ENCODE peak calls at places on chromosome 20, in nine cellular contexts. C is heart right ventricle, X is cardiac fibroblast, V is small intestine, U is HFF-Myc, N is AG04449, Y is IMR-90, Q is fibroblast of pulmonary artery, I is cardiac muscle cell. O is an unnamed sample.

GRCh38 chr20:11012975-11013374 is 339.2 kb upstream of the JAG1 start:
- DNase-seq in C (no peak), X (peak; percentile 90), V (no peak), U (no peak), N (no peak), Y (peak; percentile 50), Q (peak; percentile 81), I (no peak), O (no peak)

GRCh38 chr20:9407805-9408421 is 106.5 kb upstream of the LAMP5 start:
- DNase-seq in C (peak; percentile 62), X (peak; percentile 81), V (peak; percentile 68), U (peak; percentile 69), N (peak; percentile 33), Y (peak; percentile 78), Q (peak; percentile 83), I (peak; percentile 72), O (peak; percentile 70)

GRCh38 chr20:56773731-56774130 is 144.6 kb downstream of the TFAP2C start:
- DNase-seq in C (no peak), X (no peak), V (no peak), U (no peak), N (no peak), Y (no peak), Q (no peak), I (no peak), O (no peak)

GRCh38 chr20:44730441-44730840 is 15.2 kb upstream of the KCNK15 start:
- DNase-seq in C (no peak), X (peak; percentile 89), V (no peak), U (peak; percentile 84), N (peak; percentile 87), Y (peak; percentile 77), Q (peak; percentile 86), I (no peak), O (no peak)

GRCh38 chr20:3158968-3159431 is 665 bp downstream of the FASTKD5 start:
- DNase-seq in C (no peak), X (peak; percentile 37), V (peak; percentile 39), U (no peak), N (no peak), Y (peak; percentile 25), Q (peak; percentile 22), I (peak; percentile 17), O (peak; percentile 17)

GRCh38 chr20:14336667-14337066 is 745 bp downstream of the FLRT3 start:
- DNase-seq in C (no peak), X (peak; percentile 22), V (peak; percentile 63), U (no peak), N (no peak), Y (peak; percentile 16), Q (peak; percentile 30), I (peak; percentile 55), O (no peak)

GRCh38 chr20:17613328-17614175 is 43.7 kb downstream of the DSTN start:
- DNase-seq in C (no peak), X (no peak), V (no peak), U (no peak), N (no peak), Y (no peak), Q (no peak), I (no peak), O (peak; percentile 2)

GRCh38 chr20:48163521-48163920 is 378.2 kb upstream of the SULF2 start:
- DNase-seq in C (no peak), X (no peak), V (no peak), U (no peak), N (no peak), Y (no peak), Q (no peak), I (no peak), O (no peak)

GRCh38 chr20:23456416-23456815 is 3.7 kb upstream of the CST11 start:
- DNase-seq in C (no peak), X (no peak), V (no peak), U (no peak), N (no peak), Y (no peak), Q (no peak), I (no peak), O (peak; percentile 75)

GRCh38 chr20:17636523-17637412 is 45.3 kb downstream of the RRBP1 start:
- DNase-seq in C (no peak), X (peak; percentile 39), V (no peak), U (no peak), N (no peak), Y (no peak), Q (no peak), I (peak; percentile 77), O (no peak)

DNA sequence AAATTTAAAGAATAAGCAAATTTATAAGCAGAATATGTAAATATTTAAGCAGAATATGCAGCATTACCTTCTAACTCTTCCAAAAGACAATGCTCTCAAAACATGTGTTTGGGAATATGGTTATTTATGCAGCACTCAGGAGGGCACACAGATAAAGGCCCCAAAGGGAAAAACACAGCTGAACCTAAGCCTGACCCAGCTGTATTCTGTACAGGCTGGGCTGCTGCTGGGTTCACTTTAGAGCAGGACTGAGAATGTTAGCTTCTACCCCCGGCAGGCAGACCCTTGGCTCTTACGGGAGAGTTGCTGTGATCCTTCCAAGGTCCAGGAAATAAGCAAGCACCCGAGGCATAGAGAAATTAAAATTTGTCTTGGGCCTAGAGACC is 37.3 kb downstream of the ABHD12 start:
- DNase-seq in C (no peak), X (no peak), V (no peak), U (no peak), N (no peak), Y (no peak), Q (no peak), I (no peak), O (no peak)
- H3K4me3 ChIP-seq in C (no peak overlapping the region), X (no peak overlapping the region), V (no peak overlapping the region), U (no peak overlapping the region), N (no peak overlapping the region), Y (no peak overlapping the region), Q (no peak overlapping the region), I (no peak overlapping the region), O (no peak overlapping the region)

DNA sequence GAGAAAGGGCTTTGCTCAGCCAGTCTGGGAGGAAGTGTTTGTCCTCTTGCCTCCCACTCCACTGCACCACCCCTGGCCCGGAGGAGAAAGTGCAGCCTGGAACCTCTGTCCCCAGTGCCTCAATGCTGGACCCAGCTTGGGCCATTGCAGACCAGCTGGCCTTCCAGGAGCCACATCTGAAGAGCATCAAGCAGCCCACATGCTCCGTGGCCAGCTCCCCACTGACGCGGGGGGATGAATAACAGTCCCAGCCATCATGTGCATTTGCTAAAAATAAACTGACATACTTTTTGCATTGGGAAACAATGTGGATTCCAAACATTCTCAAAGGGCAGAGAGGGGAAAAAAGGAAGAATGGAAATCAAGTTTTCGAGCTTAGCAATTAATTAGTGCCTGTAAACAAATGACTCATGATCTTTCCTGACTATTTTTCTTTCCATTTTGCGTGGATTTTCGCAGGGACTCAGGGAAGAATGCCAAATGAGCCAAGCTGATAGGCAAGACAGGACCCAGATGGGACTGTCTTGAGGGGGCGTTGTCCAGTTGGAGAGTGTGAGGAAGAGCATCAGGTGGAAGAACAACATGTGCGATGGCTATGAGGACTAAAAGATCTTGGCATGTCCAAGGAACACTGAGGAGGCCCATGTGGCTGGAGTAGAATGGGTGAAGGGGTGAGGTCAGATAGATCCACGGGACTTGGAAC is 34.1 kb downstream of the CEBPB start:
- DNase-seq in C (peak; percentile 68), X (peak; percentile 96), V (no peak), U (peak; percentile 75), N (peak; percentile 78), Y (peak; percentile 97), Q (peak; percentile 94), I (peak; percentile 51), O (no peak)
- H3K4me3 ChIP-seq in C (no peak overlapping the region), X (no peak overlapping the region), V (no peak overlapping the region), U (no peak overlapping the region), N (no peak overlapping the region), Y (no peak overlapping the region), Q (no peak overlapping the region), I (no peak overlapping the region), O (no peak overlapping the region)

GRCh38 chr20:5608448-5609161 is 141.6 kb upstream of the SHLD1 start:
- DNase-seq in C (no peak), X (peak; percentile 57), V (peak; percentile 37), U (no peak), N (no peak), Y (peak; percentile 62), Q (peak; percentile 59), I (no peak), O (no peak)

GRCh38 chr20:5612476-5613291 is 137.5 kb upstream of the SHLD1 start:
- DNase-seq in C (no peak), X (peak; percentile 70), V (no peak), U (no peak), N (no peak), Y (peak; percentile 85), Q (peak; percentile 68), I (no peak), O (no peak)

GRCh38 chr20:5602346-5602745 is 147.9 kb upstream of the SHLD1 start:
- DNase-seq in C (no peak), X (peak; percentile 34), V (no peak), U (no peak), N (no peak), Y (peak; percentile 45), Q (peak; percentile 35), I (no peak), O (no peak)

GRCh38 chr20:5606347-5606746 is 143.9 kb upstream of the SHLD1 start:
- DNase-seq in C (no peak), X (no peak), V (peak; percentile 83), U (no peak), N (no peak), Y (no peak), Q (no peak), I (no peak), O (no peak)

DNA sequence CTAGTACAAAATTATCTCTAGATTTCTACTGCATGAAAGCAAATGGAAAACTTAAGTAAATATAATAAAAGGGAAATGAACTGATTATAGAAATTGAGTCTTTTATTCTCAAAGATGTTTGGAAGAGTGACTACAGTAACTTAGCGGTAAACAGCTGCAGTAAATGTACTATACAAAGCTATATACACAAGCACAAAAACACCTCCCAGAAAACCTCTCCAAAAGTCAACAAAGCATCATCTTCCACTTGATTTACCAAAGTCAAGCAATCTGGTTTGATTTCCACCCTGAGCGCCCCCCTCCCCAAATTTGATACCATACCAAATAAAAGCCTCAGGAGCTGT is 142.1 kb upstream of the SHLD1 start:
- DNase-seq in C (no peak), X (no peak), V (no peak), U (no peak), N (no peak), Y (no peak), Q (no peak), I (no peak), O (no peak)
- H3K4me3 ChIP-seq in C (peak overlapping the region; percentile 80), X (no peak overlapping the region), V (no peak overlapping the region), U (peak overlapping the region; percentile 74), N (peak overlapping the region; percentile 2), Y (peak overlapping the region; percentile 93), Q (peak overlapping the region; percentile 96), I (peak overlapping the region; percentile 91), O (no peak overlapping the region)

GRCh38 chr20:46306743-46307138 is 1.6 kb downstream of the CDH22 start:
- DNase-seq in C (no peak), X (no peak), V (no peak), U (no peak), N (no peak), Y (no peak), Q (no peak), I (no peak), O (no peak)

GRCh38 chr20:46307139-46307998 is 929 bp downstream of the CDH22 start:
- DNase-seq in C (no peak), X (peak; percentile 55), V (peak; percentile 48), U (no peak), N (no peak), Y (peak; percentile 20), Q (peak; percentile 48), I (peak; percentile 68), O (peak; percentile 46)

GRCh38 chr20:46308258-46309157 is at the start of gene CDH22:
- DNase-seq in C (peak; percentile 23), X (peak; percentile 32), V (no peak), U (no peak), N (no peak), Y (peak; percentile 20), Q (peak; percentile 43), I (peak; percentile 70), O (no peak)

GRCh38 chr20:46305973-46306360 is 2.3 kb downstream of the CDH22 start:
- DNase-seq in C (no peak), X (no peak), V (no peak), U (no peak), N (no peak), Y (no peak), Q (no peak), I (no peak), O (no peak)

GRCh38 chr20:46307999-46308257 is 370 bp downstream of the CDH22 start:
- DNase-seq in C (no peak), X (no peak), V (no peak), U (no peak), N (no peak), Y (no peak), Q (no peak), I (no peak), O (no peak)
- H3K4me3 ChIP-seq in C (peak overlapping the region; percentile 51), X (no peak overlapping the region), V (no peak overlapping the region), U (no peak overlapping the region), N (no peak overlapping the region), Y (peak overlapping the region; percentile 36), Q (no peak overlapping the region), I (peak overlapping the region; percentile 51), O (no peak overlapping the region)